ENCODE peak calls at places on chromosome 6, in eight cellular contexts. R is MM.1S; E is occipital lobe; I is activated naive CD4-positive, alpha-beta T cell; S is frontal cortex; D is A549; K is bronchial epithelial cell; M is CD8-positive, alpha-beta memory T cell. U is an unnamed sample.

GRCh38 chr6:319177-320131 is 27.2 kb downstream of the DUSP22 start:
- DNase-seq in R (peak; percentile 97), E (no peak), I (no peak), S (no peak), D (no peak), K (no peak), M (no peak), U (no peak)

GRCh38 chr6:127191716-127192115 is 73.2 kb downstream of the RSPO3 start:
- DNase-seq in R (no peak), E (no peak), I (no peak), S (no peak), D (no peak), K (peak; percentile 81), M (no peak), U (no peak)

GRCh38 chr6:7542878-7543394 is 1.5 kb downstream of the DSP start:
- DNase-seq in R (no peak), E (no peak), I (no peak), S (peak; percentile 28), D (peak; percentile 76), K (peak; percentile 67), M (no peak), U (no peak)

GRCh38 chr6:29696147-29697129 is 15.5 kb upstream of the ZFP57 start:
- DNase-seq in R (peak; percentile 37), E (no peak), I (no peak), S (no peak), D (peak; percentile 18), K (peak; percentile 21), M (no peak), U (no peak)

GRCh38 chr6:52815167-52816092 is 11.8 kb upstream of the GSTA1 start:
- DNase-seq in R (peak; percentile 31), E (no peak), I (peak; percentile 3), S (no peak), D (peak; percentile 61), K (peak; percentile 44), M (peak; percentile 22), U (peak; percentile 34)

GRCh38 chr6:42406296-42407280 is 45.1 kb downstream of the TRERF1 start:
- DNase-seq in R (no peak), E (no peak), I (no peak), S (no peak), D (no peak), K (no peak), M (no peak), U (no peak)

GRCh38 chr6:135972586-135972985 is 121.1 kb downstream of the PDE7B start:
- DNase-seq in R (no peak), E (no peak), I (no peak), S (no peak), D (no peak), K (no peak), M (no peak), U (no peak)

GRCh38 chr6:27591660-27592059 is 118.8 kb upstream of the ZNF184 start:
- DNase-seq in R (no peak), E (no peak), I (no peak), S (no peak), D (peak; percentile 74), K (peak; percentile 67), M (no peak), U (peak; percentile 24)

GRCh38 chr6:149138699-149139294 is 178.7 kb upstream of the TAB2 start:
- DNase-seq in R (no peak), E (no peak), I (no peak), S (no peak), D (no peak), K (no peak), M (no peak), U (no peak)

GRCh38 chr6:10404799-10405524 is 9.9 kb downstream of the TFAP2A start:
- DNase-seq in R (no peak), E (no peak), I (no peak), S (no peak), D (no peak), K (peak; percentile 41), M (no peak), U (no peak)

GRCh38 chr6:106116125-106116524 is 30.0 kb downstream of the PRDM1 start:
- DNase-seq in R (no peak), E (peak; percentile 51), I (no peak), S (peak; percentile 33), D (no peak), K (peak; percentile 70), M (no peak), U (no peak)

GRCh38 chr6:29926795-29927427 is 15.4 kb upstream of the HLA-A start:
- DNase-seq in R (peak; percentile 29), E (peak; percentile 48), I (peak; percentile 77), S (peak; percentile 44), D (peak; percentile 18), K (peak; percentile 65), M (peak; percentile 79), U (no peak)

GRCh38 chr6:71190809-71191208 is 97.8 kb upstream of the OGFRL1 start:
- DNase-seq in R (peak; percentile 22), E (no peak), I (no peak), S (no peak), D (peak; percentile 19), K (peak; percentile 39), M (no peak), U (peak; percentile 7)

GRCh38 chr6:82988904-82989303 is 76.7 kb downstream of the UBE3D start:
- DNase-seq in R (no peak), E (no peak), I (no peak), S (no peak), D (no peak), K (peak; percentile 32), M (no peak), U (no peak)

U was measured in Jurkat, Clone E6-1.